ENCODE peak calls at places on chromosomes 6 and 20, in seven cellular contexts. One of them, this sample, is unnamed.

GRCh38 chr6:35642471-35643161 is 46.1 kb downstream of the FKBP5 start:
- DNase-seq in astrocyte of the spinal cord: no peak
- DNase-seq in GM12865: no peak
- DNase-seq in breast epithelium: no peak
- DNase-seq in uterus: no peak
- DNase-seq in BE2C: no peak
- DNase-seq in left lung: no peak
- DNase-seq in this sample: no peak

GRCh38 chr20:38805958-38806854 is 709 bp downstream of the PPP1R16B start:
- DNase-seq in breast epithelium: no peak
- DNase-seq in GM12865: peak
- DNase-seq in left lung: no peak
- DNase-seq in BE2C: peak
- DNase-seq in astrocyte of the spinal cord: no peak
- DNase-seq in uterus: no peak
- DNase-seq in this sample: peak

GRCh38 chr6:54353975-54354374 is 45.7 kb downstream of the TINAG start:
- DNase-seq in left lung: no peak
- DNase-seq in astrocyte of the spinal cord: no peak
- DNase-seq in uterus: no peak
- DNase-seq in BE2C: no peak
- DNase-seq in GM12865: no peak
- DNase-seq in breast epithelium: no peak
- DNase-seq in this sample: no peak

GRCh38 chr6:70124882-70125535 is 177.9 kb downstream of the COL9A1 start:
- DNase-seq in uterus: no peak
- DNase-seq in GM12865: no peak
- DNase-seq in BE2C: no peak
- DNase-seq in breast epithelium: no peak
- DNase-seq in astrocyte of the spinal cord: peak
- DNase-seq in left lung: no peak
- DNase-seq in this sample: no peak

GRCh38 chr6:116251568-116252384 is 2.1 kb downstream of the TSPYL4 start:
- DNase-seq in astrocyte of the spinal cord: peak
- DNase-seq in breast epithelium: no peak
- DNase-seq in left lung: no peak
- DNase-seq in uterus: no peak
- DNase-seq in BE2C: no peak
- DNase-seq in GM12865: no peak
- DNase-seq in this sample: no peak

GRCh38 chr20:10679269-10679668 is 5.5 kb upstream of the JAG1 start:
- DNase-seq in uterus: no peak
- DNase-seq in GM12865: no peak
- DNase-seq in astrocyte of the spinal cord: no peak
- DNase-seq in BE2C: no peak
- DNase-seq in breast epithelium: no peak
- DNase-seq in left lung: no peak
- DNase-seq in this sample: no peak

GRCh38 chr6:138953451-138953850 is 34.6 kb downstream of the REPS1 start:
- DNase-seq in uterus: no peak
- DNase-seq in left lung: no peak
- DNase-seq in breast epithelium: no peak
- DNase-seq in BE2C: no peak
- DNase-seq in GM12865: no peak
- DNase-seq in astrocyte of the spinal cord: peak
- DNase-seq in this sample: no peak

GRCh38 chr6:3612341-3613041 is 139.0 kb downstream of the PXDC1 start:
- DNase-seq in astrocyte of the spinal cord: peak
- DNase-seq in left lung: no peak
- DNase-seq in breast epithelium: peak
- DNase-seq in uterus: peak
- DNase-seq in BE2C: no peak
- DNase-seq in GM12865: no peak
- DNase-seq in this sample: no peak

GRCh38 chr20:63831696-63832686 is 927 bp upstream of the ZBTB46 start:
- DNase-seq in BE2C: no peak
- DNase-seq in astrocyte of the spinal cord: no peak
- DNase-seq in left lung: no peak
- DNase-seq in uterus: peak
- DNase-seq in GM12865: no peak
- DNase-seq in breast epithelium: no peak
- DNase-seq in this sample: peak

GRCh38 chr6:112018619-112019416 is 35.1 kb upstream of the CCN6 start:
- DNase-seq in left lung: no peak
- DNase-seq in GM12865: no peak
- DNase-seq in uterus: no peak
- DNase-seq in breast epithelium: no peak
- DNase-seq in BE2C: no peak
- DNase-seq in astrocyte of the spinal cord: no peak
- DNase-seq in this sample: no peak

GRCh38 chr20:54122189-54122588 is 51.6 kb downstream of the CYP24A1 start:
- DNase-seq in GM12865: no peak
- DNase-seq in left lung: no peak
- DNase-seq in astrocyte of the spinal cord: peak
- DNase-seq in BE2C: no peak
- DNase-seq in uterus: peak
- DNase-seq in breast epithelium: no peak
- DNase-seq in this sample: no peak

GRCh38 chr6:85561750-85562357 is 31.8 kb downstream of the SNX14 start:
- DNase-seq in GM12865: no peak
- DNase-seq in left lung: no peak
- DNase-seq in astrocyte of the spinal cord: no peak
- DNase-seq in uterus: no peak
- DNase-seq in breast epithelium: no peak
- DNase-seq in BE2C: no peak
- DNase-seq in this sample: no peak

GRCh38 chr20:47949230-47949629 is 163.9 kb upstream of the SULF2 start:
- DNase-seq in uterus: no peak
- DNase-seq in GM12865: no peak
- DNase-seq in left lung: no peak
- DNase-seq in breast epithelium: no peak
- DNase-seq in BE2C: no peak
- DNase-seq in astrocyte of the spinal cord: no peak
- DNase-seq in this sample: no peak

GRCh38 chr6:37688088-37688850 is 9.4 kb downstream of the MDGA1 start:
- DNase-seq in left lung: no peak
- DNase-seq in astrocyte of the spinal cord: no peak
- DNase-seq in GM12865: no peak
- DNase-seq in breast epithelium: no peak
- DNase-seq in BE2C: no peak
- DNase-seq in uterus: no peak
- DNase-seq in this sample: no peak

GRCh38 chr6:43263314-43264178 is 20.3 kb downstream of the TTBK1 start:
- DNase-seq in GM12865: peak
- DNase-seq in astrocyte of the spinal cord: peak
- DNase-seq in left lung: peak
- DNase-seq in uterus: peak
- DNase-seq in BE2C: peak
- DNase-seq in breast epithelium: peak
- DNase-seq in this sample: peak

GRCh38 chr6:156699017-156699421 is 78.2 kb upstream of the ARID1B start:
- DNase-seq in GM12865: peak
- DNase-seq in astrocyte of the spinal cord: peak
- DNase-seq in breast epithelium: no peak
- DNase-seq in left lung: no peak
- DNase-seq in BE2C: no peak
- DNase-seq in uterus: no peak
- DNase-seq in this sample: no peak

GRCh38 chr6:105400501-105400900 is 2.4 kb downstream of the PREP start:
- DNase-seq in GM12865: no peak
- DNase-seq in BE2C: no peak
- DNase-seq in astrocyte of the spinal cord: no peak
- DNase-seq in left lung: no peak
- DNase-seq in breast epithelium: no peak
- DNase-seq in uterus: no peak
- DNase-seq in this sample: no peak

GRCh38 chr6:101393291-101394251 is at the start of gene GRIK2:
- DNase-seq in uterus: no peak
- DNase-seq in BE2C: peak
- DNase-seq in GM12865: peak
- DNase-seq in left lung: peak
- DNase-seq in breast epithelium: no peak
- DNase-seq in astrocyte of the spinal cord: peak
- DNase-seq in this sample: peak

GRCh38 chr20:62067547-62068260 is 2.0 kb upstream of the TAF4 start:
- DNase-seq in GM12865: no peak
- DNase-seq in uterus: no peak
- DNase-seq in BE2C: no peak
- DNase-seq in left lung: no peak
- DNase-seq in breast epithelium: peak
- DNase-seq in astrocyte of the spinal cord: no peak
- DNase-seq in this sample: peak

GRCh38 chr20:61135966-61136365 is 116.1 kb upstream of the CDH4 start:
- DNase-seq in breast epithelium: no peak
- DNase-seq in uterus: no peak
- DNase-seq in astrocyte of the spinal cord: no peak
- DNase-seq in GM12865: no peak
- DNase-seq in left lung: no peak
- DNase-seq in BE2C: no peak
- DNase-seq in this sample: no peak

GRCh38 chr6:105898286-105898685 is 187.8 kb upstream of the PRDM1 start:
- DNase-seq in BE2C: no peak
- DNase-seq in left lung: no peak
- DNase-seq in GM12865: peak
- DNase-seq in breast epithelium: no peak
- DNase-seq in astrocyte of the spinal cord: peak
- DNase-seq in uterus: no peak
- DNase-seq in this sample: no peak

GRCh38 chr20:9147553-9148024 is 78.7 kb downstream of the PLCB4 start:
- DNase-seq in BE2C: no peak
- DNase-seq in astrocyte of the spinal cord: peak
- DNase-seq in breast epithelium: no peak
- DNase-seq in left lung: no peak
- DNase-seq in uterus: no peak
- DNase-seq in GM12865: no peak
- DNase-seq in this sample: no peak

DNA sequence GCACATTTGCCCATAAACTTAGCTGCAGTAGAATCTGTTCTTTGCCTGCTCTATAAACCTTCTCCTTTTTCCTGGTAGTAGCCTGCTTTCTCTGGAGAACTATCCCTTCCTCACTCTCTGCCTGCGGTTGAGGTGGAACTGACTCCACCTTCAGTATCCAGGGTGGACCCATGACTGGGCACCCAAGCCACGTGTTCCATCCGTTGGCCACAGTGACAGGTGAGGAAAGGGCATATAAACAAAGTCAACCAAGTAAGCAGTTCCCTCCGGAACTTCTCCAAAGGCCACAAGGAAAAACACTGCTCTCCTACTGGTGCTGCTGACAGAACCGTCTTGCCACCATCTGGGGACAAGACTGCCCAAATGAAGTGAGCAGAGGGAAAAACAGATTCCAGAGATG is 218.8 kb downstream of the TFAP2A start:
- DNase-seq in astrocyte of the spinal cord: no peak
- DNase-seq in left lung: no peak
- DNase-seq in breast epithelium: no peak
- DNase-seq in GM12865: no peak
- DNase-seq in uterus: no peak
- DNase-seq in BE2C: no peak
- DNase-seq in this sample: no peak
- H3K4me3 ChIP-seq in astrocyte of the spinal cord: no peak
- H3K4me3 ChIP-seq in left lung: no peak
- H3K4me3 ChIP-seq in breast epithelium: no peak
- H3K4me3 ChIP-seq in GM12865: no peak
- H3K4me3 ChIP-seq in uterus: no peak
- H3K4me3 ChIP-seq in BE2C: no peak
- H3K4me3 ChIP-seq in this sample: no peak

DNA sequence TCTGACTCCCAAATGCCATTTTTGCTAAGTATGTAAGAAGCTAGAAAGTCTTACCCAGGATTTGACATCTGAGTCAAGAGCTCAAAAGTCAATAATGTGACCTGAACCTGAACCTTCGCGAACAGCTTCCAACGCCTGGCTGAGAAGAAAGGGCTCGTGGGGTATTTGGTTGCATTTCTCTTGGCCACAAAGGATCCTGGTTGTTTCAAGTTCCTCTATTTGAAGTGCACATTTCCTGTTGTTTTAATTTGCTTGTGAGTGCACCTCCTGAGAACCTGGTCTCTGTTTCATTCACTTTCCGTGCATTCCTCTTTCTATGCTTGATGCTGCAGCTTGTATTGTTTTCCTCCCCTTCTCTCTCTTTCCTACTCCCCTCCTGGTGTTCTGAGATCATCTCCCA is 212.5 kb downstream of the FOXA2 start:
- DNase-seq in breast epithelium: no peak
- DNase-seq in uterus: no peak
- DNase-seq in GM12865: peak
- DNase-seq in BE2C: no peak
- DNase-seq in astrocyte of the spinal cord: peak
- DNase-seq in left lung: no peak
- DNase-seq in this sample: peak
- H3K4me3 ChIP-seq in breast epithelium: no peak
- H3K4me3 ChIP-seq in uterus: no peak
- H3K4me3 ChIP-seq in GM12865: no peak
- H3K4me3 ChIP-seq in BE2C: no peak
- H3K4me3 ChIP-seq in astrocyte of the spinal cord: no peak
- H3K4me3 ChIP-seq in left lung: no peak
- H3K4me3 ChIP-seq in this sample: no peak

DNA sequence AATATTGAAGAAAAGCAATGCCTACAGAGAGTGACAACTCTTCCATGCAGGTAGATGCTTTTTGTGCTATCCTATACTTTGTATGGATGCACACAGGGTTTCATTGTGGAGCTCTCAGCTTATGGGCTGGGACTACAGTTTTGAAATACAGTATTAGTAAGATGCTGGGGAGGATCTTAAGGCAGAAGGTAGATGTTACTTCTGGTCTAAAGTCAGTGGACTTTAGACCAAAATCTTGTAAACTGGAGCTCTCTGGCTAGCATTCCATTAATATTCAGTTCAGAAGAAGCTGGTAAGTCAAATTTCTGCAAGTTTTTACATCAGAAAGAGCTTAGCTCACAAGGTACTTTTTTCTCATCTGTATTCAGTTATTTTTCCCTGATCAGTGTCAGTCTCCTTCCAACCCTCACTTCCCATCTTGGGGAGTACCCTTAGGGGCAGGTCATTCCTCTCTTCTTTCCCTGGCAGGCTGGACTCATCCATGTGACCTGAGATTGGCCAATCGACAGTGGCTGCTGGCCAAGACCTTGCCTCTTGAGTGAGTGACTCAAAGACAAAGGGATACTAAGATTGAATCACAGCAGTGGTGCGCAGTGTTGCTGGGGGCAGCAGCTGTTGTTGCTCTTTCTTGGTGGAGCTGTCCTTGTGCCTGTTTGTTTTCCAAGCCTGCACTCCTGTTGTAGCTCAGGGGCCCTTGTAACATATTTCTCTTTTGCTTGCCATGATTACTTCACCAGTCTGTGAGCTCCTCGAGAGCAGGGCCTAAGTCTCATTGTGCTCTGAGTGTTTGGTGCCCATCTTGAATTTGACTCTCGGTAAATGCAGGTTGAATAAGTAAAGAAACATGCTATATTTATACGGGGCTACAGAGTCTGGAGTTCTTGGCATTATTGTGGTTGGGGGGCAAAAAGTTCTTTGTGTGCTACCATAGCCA is 2.8 kb upstream of the PHF20 start:
- DNase-seq in breast epithelium: peak
- DNase-seq in uterus: peak
- DNase-seq in left lung: peak
- DNase-seq in GM12865: peak
- DNase-seq in BE2C: peak
- DNase-seq in astrocyte of the spinal cord: peak
- DNase-seq in this sample: peak
- H3K4me3 ChIP-seq in breast epithelium: no peak
- H3K4me3 ChIP-seq in uterus: no peak
- H3K4me3 ChIP-seq in left lung: no peak
- H3K4me3 ChIP-seq in GM12865: peak
- H3K4me3 ChIP-seq in BE2C: no peak
- H3K4me3 ChIP-seq in astrocyte of the spinal cord: no peak
- H3K4me3 ChIP-seq in this sample: no peak

GRCh38 chr6:157825243-157825904 is 2.3 kb downstream of the SNX9 start:
- DNase-seq in astrocyte of the spinal cord: peak
- DNase-seq in uterus: no peak
- DNase-seq in left lung: no peak
- DNase-seq in breast epithelium: no peak
- DNase-seq in BE2C: no peak
- DNase-seq in GM12865: no peak
- DNase-seq in this sample: no peak
- H3K4me3 ChIP-seq in astrocyte of the spinal cord: no peak
- H3K4me3 ChIP-seq in uterus: peak
- H3K4me3 ChIP-seq in left lung: peak
- H3K4me3 ChIP-seq in breast epithelium: no peak
- H3K4me3 ChIP-seq in BE2C: no peak
- H3K4me3 ChIP-seq in GM12865: no peak
- H3K4me3 ChIP-seq in this sample: no peak

This sample was measured in H7.